ENCODE peak calls at places on chromosomes 5 and 9, in six cellular contexts. X, A, U, Q, F and O are unnamed samples.

GRCh38 chr9:68979538-68980314 is 34.2 kb downstream of the PRKACG start:
- DNase-seq in A (peak), X (peak), Q (no peak), U (no peak), F (no peak), O (no peak)

GRCh38 chr5:541888-542692 is 17.8 kb upstream of the SLC9A3 start:
- DNase-seq in A (peak), X (no peak), Q (no peak), U (no peak), F (no peak), O (no peak)

GRCh38 chr9:110251212-110251611 is 5.1 kb downstream of the TXN start:
- DNase-seq in U (no peak), Q (no peak), X (no peak), F (no peak), A (no peak), O (no peak)

GRCh38 chr5:145697251-145698016 is 137.7 kb downstream of the PRELID2 start:
- DNase-seq in X (peak), F (no peak), Q (peak), A (no peak), U (peak), O (peak)

GRCh38 chr5:90886381-90886780 is 327.8 kb downstream of the ADGRV1 start:
- DNase-seq in F (no peak), X (no peak), A (no peak), Q (no peak), U (no peak), O (no peak)

GRCh38 chr5:89034588-89034987 is 151.6 kb upstream of the MEF2C start:
- DNase-seq in A (no peak), Q (no peak), X (no peak), F (no peak), U (no peak), O (peak)

GRCh38 chr5:14325369-14325768 is 182.2 kb downstream of the TRIO start:
- DNase-seq in U (no peak), A (no peak), Q (no peak), X (no peak), F (no peak), O (no peak)

GRCh38 chr5:150473673-150474358 is 24.3 kb upstream of the RPS14 start:
- DNase-seq in U (no peak), X (no peak), A (no peak), F (peak), Q (peak), O (peak)

GRCh38 chr9:122329592-122329991 is 41.2 kb upstream of the PTGS1 start:
- DNase-seq in X (no peak), U (no peak), Q (no peak), F (no peak), A (no peak), O (no peak)

GRCh38 chr5:22023784-22024183 is 829.4 kb downstream of the CDH12 start:
- DNase-seq in U (no peak), X (no peak), Q (no peak), F (no peak), A (no peak), O (no peak)

GRCh38 chr5:151093476-151093889 is 12.6 kb upstream of the TNIP1 start:
- DNase-seq in U (no peak), A (no peak), X (no peak), F (no peak), Q (peak), O (peak)

GRCh38 chr5:154737667-154738320 is 17.4 kb upstream of the LARP1 start:
- DNase-seq in U (no peak), F (no peak), A (no peak), Q (no peak), X (no peak), O (no peak)

GRCh38 chr9:14538529-14538928 is 154.7 kb downstream of the ZDHHC21 start:
- DNase-seq in Q (no peak), A (no peak), U (no peak), X (no peak), F (no peak), O (no peak)

GRCh38 chr9:133166392-133166791 is 2.7 kb upstream of the GBGT1 start:
- DNase-seq in F (no peak), U (no peak), Q (no peak), X (no peak), A (no peak), O (no peak)

GRCh38 chr5:93746406-93747056 is 5.1 kb upstream of the POU5F2 start:
- DNase-seq in X (no peak), U (no peak), F (no peak), A (no peak), Q (no peak), O (peak)

GRCh38 chr5:68970617-68971016 is 123.2 kb upstream of the SLC30A5 start:
- DNase-seq in Q (no peak), F (no peak), U (no peak), A (no peak), X (no peak), O (no peak)

GRCh38 chr5:35229076-35230042 is 928 bp downstream of the PRLR start:
- DNase-seq in U (no peak), Q (peak), X (peak), A (no peak), F (peak), O (no peak)

GRCh38 chr9:130265431-130266235 is at the start of gene HMCN2:
- DNase-seq in A (peak), Q (no peak), F (no peak), U (no peak), X (no peak), O (no peak)

GRCh38 chr5:127555826-127556225 is 38.4 kb downstream of the PRRC1 start:
- DNase-seq in U (no peak), X (no peak), A (no peak), Q (no peak), F (no peak), O (no peak)

GRCh38 chr9:127448112-127448805 is 2.9 kb downstream of the RPL12 start:
- DNase-seq in X (peak), U (no peak), F (no peak), Q (no peak), A (no peak), O (peak)

GRCh38 chr5:38118080-38118479 is 140.3 kb upstream of the EGFLAM start:
- DNase-seq in F (no peak), Q (no peak), U (no peak), A (no peak), X (no peak), O (no peak)

GRCh38 chr9:91913096-91913495 is 36.9 kb downstream of the ROR2 start:
- DNase-seq in X (no peak), U (no peak), A (no peak), Q (no peak), F (no peak), O (no peak)

GRCh38 chr5:67176931-67177330 is 19.7 kb downstream of the CD180 start:
- DNase-seq in U (no peak), A (no peak), F (no peak), X (no peak), Q (no peak), O (no peak)

GRCh38 chr5:16461782-16462181 is 3.8 kb downstream of the ZNF622 start:
- DNase-seq in A (no peak), U (no peak), X (no peak), F (no peak), Q (peak), O (peak)

GRCh38 chr9:98973546-98973921 is 29.8 kb downstream of the COL15A1 start:
- DNase-seq in U (no peak), Q (no peak), F (no peak), X (no peak), A (peak), O (no peak)

GRCh38 chr5:435961-436640 is 6.9 kb upstream of the EXOC3 start:
- DNase-seq in F (no peak), U (no peak), A (no peak), Q (no peak), X (peak), O (peak)

GRCh38 chr5:159678800-159679392 is 237.4 kb upstream of the ADRA1B start:
- DNase-seq in Q (no peak), A (no peak), U (no peak), F (no peak), X (peak), O (no peak)

GRCh38 chr5:54649041-54649504 is 131.5 kb downstream of the SNX18 start:
- DNase-seq in A (no peak), X (no peak), U (no peak), F (no peak), Q (no peak), O (no peak)

GRCh38 chr9:33517373-33517772 is 6.7 kb upstream of the ANKRD18B start:
- DNase-seq in Q (peak), A (no peak), U (no peak), F (no peak), X (no peak), O (peak)

GRCh38 chr9:16417101-16417500 is 453.4 kb downstream of the BNC2 start:
- DNase-seq in Q (no peak), A (no peak), U (no peak), X (no peak), F (no peak), O (peak)

GRCh38 chr5:79547982-79548381 is 34.0 kb upstream of the HOMER1 start:
- DNase-seq in Q (no peak), U (no peak), F (peak), A (no peak), X (no peak), O (no peak)

GRCh38 chr5:154857091-154857533 is 1.3 kb upstream of the CNOT8 start:
- DNase-seq in X (peak), U (no peak), Q (no peak), F (peak), A (peak), O (no peak)

GRCh38 chr5:33675958-33676464 is 215.8 kb downstream of the ADAMTS12 start:
- DNase-seq in X (no peak), F (no peak), Q (no peak), A (no peak), U (no peak), O (no peak)

GRCh38 chr5:7382588-7382987 is 13.3 kb upstream of the ADCY2 start:
- DNase-seq in X (no peak), U (no peak), F (no peak), A (no peak), Q (no peak), O (no peak)

GRCh38 chr9:9395539-9395938 is 1217.3 kb downstream of the PTPRD start:
- DNase-seq in X (no peak), F (no peak), A (no peak), Q (no peak), U (no peak), O (no peak)

GRCh38 chr9:93134018-93134739 is at the start of gene NINJ1:
- DNase-seq in A (peak), X (peak), U (no peak), F (peak), Q (no peak), O (peak)

GRCh38 chr9:33080534-33080933 is 4.1 kb upstream of the SMU1 start:
- DNase-seq in F (peak), X (no peak), U (no peak), A (no peak), Q (no peak), O (no peak)

GRCh38 chr5:20166496-20166895 is 178.5 kb upstream of the CDH18 start:
- DNase-seq in X (no peak), F (no peak), A (no peak), Q (no peak), U (no peak), O (no peak)

GRCh38 chr5:29462261-29462660 is 1731.2 kb upstream of the CDH6 start:
- DNase-seq in F (no peak), Q (no peak), X (no peak), U (no peak), A (no peak), O (no peak)

GRCh38 chr9:117737721-117738226 is 33.6 kb downstream of the TLR4 start:
- DNase-seq in U (no peak), A (no peak), Q (no peak), X (no peak), F (no peak), O (no peak)